ENCODE peak calls at places on chromosomes 3 and 15, in four cellular contexts. S is BE2C; R is uterus; L is CD8-positive, alpha-beta memory T cell. H is an unnamed sample.

GRCh38 chr15:33008284-33009011 is 186.1 kb downstream of the FMN1 start:
- DNase-seq in S (no peak), R (no peak), L (no peak), H (no peak)

GRCh38 chr15:49678655-49679054 is 57.8 kb downstream of the DTWD1 start:
- DNase-seq in S (no peak), R (no peak), L (no peak), H (no peak)

GRCh38 chr15:88704791-88705768 is 66.3 kb downstream of the ISG20 start:
- DNase-seq in S (peak), R (peak), L (no peak), H (no peak)

GRCh38 chr3:148758303-148758884 is 60.7 kb downstream of the AGTR1 start:
- DNase-seq in S (no peak), R (no peak), L (no peak), H (no peak)

GRCh38 chr3:143814358-143814968 is 33.8 kb downstream of the SLC9A9 start:
- DNase-seq in S (no peak), R (no peak), L (no peak), H (no peak)

GRCh38 chr15:64224508-64224907 is 61.7 kb upstream of the PPIB start:
- DNase-seq in S (peak), R (no peak), L (no peak), H (no peak)

GRCh38 chr3:48949376-48949717 is 30.7 kb downstream of the ARIH2 start:
- DNase-seq in S (no peak), R (no peak), L (no peak), H (no peak)

GRCh38 chr15:70526221-70526973 is 237.0 kb downstream of the UACA start:
- DNase-seq in S (peak), R (no peak), L (no peak), H (no peak)

GRCh38 chr15:59406446-59406845 is 31.5 kb upstream of the FAM81A start:
- DNase-seq in S (no peak), R (no peak), L (no peak), H (no peak)

GRCh38 chr3:12973827-12974226 is 99.4 kb downstream of the IQSEC1 start:
- DNase-seq in S (no peak), R (no peak), L (no peak), H (no peak)

GRCh38 chr3:21462151-21462550 is 288.9 kb downstream of the ZNF385D start:
- DNase-seq in S (no peak), R (no peak), L (no peak), H (no peak)

GRCh38 chr15:36605626-36606263 is 26.3 kb downstream of the CDIN1 start:
- DNase-seq in S (no peak), R (no peak), L (no peak), H (no peak)

GRCh38 chr15:85324202-85324601 is 56.2 kb upstream of the AKAP13 start:
- DNase-seq in S (no peak), R (no peak), L (no peak), H (no peak)

DNA sequence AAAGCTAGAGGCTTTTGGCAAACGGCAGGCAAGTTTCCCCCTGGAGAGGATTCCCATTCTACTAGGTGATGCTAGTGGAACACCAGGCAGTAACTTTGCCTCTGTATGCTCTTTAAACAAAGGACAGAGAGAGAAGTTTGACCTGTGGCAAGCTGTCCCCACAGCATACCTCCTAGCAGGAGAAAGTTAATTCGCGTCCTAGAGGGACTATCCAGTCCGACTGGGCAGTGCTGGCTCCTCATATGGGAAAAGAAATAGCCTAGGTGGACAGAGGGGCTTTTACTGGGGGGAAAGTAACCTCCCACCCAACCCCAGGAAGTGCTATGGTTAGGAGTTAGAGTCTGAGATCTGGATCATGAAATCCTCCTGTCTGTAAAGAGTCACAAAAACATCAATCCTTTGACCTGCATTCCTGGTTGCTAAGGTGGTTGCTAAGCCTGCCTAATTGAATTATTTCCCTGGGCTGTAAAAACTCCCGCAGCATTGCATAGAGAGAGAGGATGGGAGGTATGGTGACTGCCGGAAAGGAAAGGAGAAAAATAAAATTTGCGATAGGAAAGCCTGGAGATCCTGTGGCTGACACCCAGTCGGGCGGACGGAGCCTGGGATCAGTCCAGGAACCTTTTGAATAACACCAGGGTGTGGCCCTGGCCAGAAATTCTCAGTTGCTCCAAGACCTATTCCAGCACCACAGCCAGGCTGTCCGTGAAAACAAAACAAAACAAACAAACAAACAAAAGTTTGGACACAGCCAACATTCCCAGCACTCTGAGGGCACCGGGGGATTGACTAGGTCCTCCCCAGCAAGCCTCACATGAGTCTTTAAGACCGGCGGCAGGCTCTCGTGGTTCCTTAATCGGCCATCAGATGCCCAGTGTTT is 67.7 kb upstream of the ATP11B start:
- DNase-seq in S (peak), R (no peak), L (no peak), H (no peak)
- H3K4me3 ChIP-seq in S (peak), R (no peak), L (no peak), H (no peak)

DNA sequence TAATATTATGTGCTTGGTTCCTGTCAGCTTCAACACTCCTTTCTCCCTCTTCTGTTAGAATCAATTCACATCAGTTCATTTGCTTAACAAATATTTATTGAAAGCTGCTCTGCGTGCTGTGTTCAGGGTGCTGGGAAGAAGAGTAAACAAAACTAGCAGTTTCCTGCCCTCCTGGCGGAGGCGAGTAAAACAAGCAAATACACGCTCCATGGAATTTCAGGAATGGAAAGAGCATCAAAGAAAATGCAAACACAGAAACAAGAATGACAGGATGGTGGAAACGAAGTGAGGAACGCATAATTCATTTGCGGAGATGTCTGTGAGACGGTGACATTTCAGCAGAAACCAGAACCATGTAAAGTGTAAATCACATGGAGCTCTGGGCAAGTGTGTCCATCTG is 49.4 kb upstream of the SPTSSB start:
- DNase-seq in S (no peak), R (no peak), L (no peak), H (no peak)
- H3K4me3 ChIP-seq in S (no peak), R (no peak), L (no peak), H (no peak)

GRCh38 chr3:187982149-187982548 is 171.8 kb upstream of the LPP start:
- DNase-seq in S (no peak), R (no peak), L (no peak), H (no peak)
- H3K4me3 ChIP-seq in S (no peak), R (no peak), L (no peak), H (no peak)

DNA sequence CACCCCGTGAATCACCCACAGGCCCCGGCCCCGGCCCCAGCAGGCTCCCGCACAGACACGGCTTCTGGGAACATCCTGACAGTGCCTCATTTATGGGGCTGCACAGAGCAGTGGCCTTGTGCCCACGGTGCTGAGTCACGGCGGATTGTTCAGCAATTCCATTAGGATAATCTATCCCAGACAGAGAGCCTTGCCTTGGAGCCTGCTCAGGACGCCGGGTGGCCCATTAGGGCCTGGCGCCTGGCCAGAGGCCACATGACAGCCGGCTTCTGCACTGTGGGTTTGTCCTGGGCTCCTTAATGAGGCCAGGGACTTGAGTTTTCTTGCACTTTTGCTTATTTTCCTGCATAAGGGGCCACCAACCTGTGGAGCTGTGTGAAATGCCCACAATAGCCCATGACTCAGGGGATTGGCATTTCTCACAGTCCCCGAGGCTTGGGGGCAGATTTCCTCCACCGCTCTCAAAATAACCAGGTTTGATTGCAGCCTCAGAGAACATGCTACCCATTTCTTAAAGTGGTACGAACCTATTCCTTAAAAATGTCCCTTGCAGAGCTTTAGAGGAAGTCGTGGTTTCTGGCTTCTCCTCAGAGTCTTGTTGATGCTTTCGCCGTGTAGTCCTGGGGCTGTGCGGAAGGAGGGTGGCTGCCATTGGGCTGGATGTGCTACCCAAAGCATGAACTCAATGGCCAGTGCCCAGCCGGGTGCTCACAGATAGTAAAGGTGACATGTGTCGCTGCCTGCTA is 19.0 kb downstream of the SYNM start:
- DNase-seq in S (peak), R (peak), L (no peak), H (no peak)
- H3K4me3 ChIP-seq in S (peak), R (peak), L (no peak), H (no peak)

GRCh38 chr3:52053307-52054304 is 2.8 kb downstream of the DUSP7 start:
- DNase-seq in S (no peak), R (peak), L (peak), H (no peak)
- H3K4me3 ChIP-seq in S (peak), R (no peak), L (peak), H (peak)

GRCh38 chr3:191966556-191966955 is 505.6 kb downstream of the PYDC2 start:
- DNase-seq in S (no peak), R (no peak), L (no peak), H (no peak)
- H3K4me3 ChIP-seq in S (no peak), R (no peak), L (no peak), H (no peak)

GRCh38 chr3:188288153-188288552 is 134.2 kb downstream of the LPP start:
- DNase-seq in S (no peak), R (no peak), L (no peak), H (no peak)
- H3K4me3 ChIP-seq in S (no peak), R (no peak), L (no peak), H (no peak)

H was measured in Jurkat, Clone E6-1.